ENCODE peak calls at places on chromosomes 3 and 15, in eight cellular contexts. Y, S, C, W, M, X, K and D are unnamed samples.

GRCh38 chr15:64942356-64942755 is 30.7 kb downstream of the ANKDD1A start:
- DNase-seq in X (no peak), Y (no peak), C (no peak), W (no peak), M (no peak), K (no peak), S (no peak), D (no peak)

GRCh38 chr3:48013288-48013980 is 2.8 kb downstream of the MAP4 start:
- DNase-seq in M (no peak), S (no peak), Y (no peak), X (peak; percentile 82), C (peak; percentile 44), K (no peak), W (peak; percentile 38), D (no peak)

GRCh38 chr3:115062412-115062956 is 84.6 kb downstream of the ZBTB20 start:
- DNase-seq in S (no peak), Y (no peak), M (no peak), W (no peak), C (no peak), X (no peak), K (no peak), D (no peak)

GRCh38 chr15:77029166-77030041 is 34.5 kb downstream of the PSTPIP1 start:
- DNase-seq in W (no peak), X (no peak), M (no peak), C (no peak), K (no peak), S (no peak), Y (no peak), D (no peak)

GRCh38 chr3:186097663-186098451 is 11.0 kb downstream of the ETV5 start:
- DNase-seq in C (peak; percentile 44), M (no peak), S (peak; percentile 94), W (peak; percentile 64), K (no peak), Y (peak; percentile 75), X (peak; percentile 99), D (no peak)

GRCh38 chr3:149454746-149455145 is 19.8 kb upstream of the TM4SF4 start:
- DNase-seq in W (no peak), X (no peak), C (no peak), K (no peak), S (no peak), M (no peak), Y (no peak), D (no peak)

GRCh38 chr15:72554471-72555425 is 80.6 kb downstream of the ARIH1 start:
- DNase-seq in M (no peak), W (no peak), S (no peak), X (peak; percentile 4), Y (no peak), C (no peak), K (no peak), D (no peak)

GRCh38 chr15:91694131-91694828 is 159.2 kb upstream of the SLCO3A1 start:
- DNase-seq in K (no peak), X (no peak), W (no peak), M (no peak), Y (no peak), S (peak; percentile 13), C (no peak), D (no peak)

GRCh38 chr3:101635954-101636798 is 40.8 kb downstream of the ZBTB11 start:
- DNase-seq in K (peak; percentile 11), M (peak; percentile 22), X (peak; percentile 44), S (peak; percentile 82), C (peak; percentile 62), W (peak; percentile 27), Y (peak; percentile 50), D (peak; percentile 77)

GRCh38 chr3:141452045-141452444 is 34.8 kb upstream of the RASA2 start:
- DNase-seq in K (peak; percentile 80), M (peak; percentile 47), C (peak; percentile 63), X (peak; percentile 59), Y (peak; percentile 38), S (peak; percentile 69), W (no peak), D (peak; percentile 71)

GRCh38 chr3:16490062-16490641 is 23.3 kb downstream of the RFTN1 start:
- DNase-seq in X (no peak), W (no peak), K (no peak), C (no peak), M (no peak), S (no peak), Y (no peak), D (no peak)

GRCh38 chr3:156617145-156617544 is 57.2 kb upstream of the TIPARP start:
- DNase-seq in X (no peak), W (no peak), Y (no peak), S (no peak), M (no peak), K (no peak), C (no peak), D (no peak)

GRCh38 chr15:33005582-33005981 is 188.9 kb downstream of the FMN1 start:
- DNase-seq in X (no peak), W (no peak), K (no peak), Y (no peak), M (no peak), S (no peak), C (no peak), D (no peak)

GRCh38 chr15:33009026-33009425 is 185.5 kb downstream of the FMN1 start:
- DNase-seq in Y (no peak), X (no peak), K (no peak), S (no peak), C (no peak), W (no peak), M (no peak), D (no peak)

GRCh38 chr15:33007295-33007855 is 187.1 kb downstream of the FMN1 start:
- DNase-seq in S (peak; percentile 68), Y (peak; percentile 31), X (no peak), C (no peak), K (no peak), W (peak; percentile 35), M (no peak), D (peak; percentile 4)

GRCh38 chr15:33009603-33010002 is 184.9 kb downstream of the FMN1 start:
- DNase-seq in W (no peak), S (no peak), C (no peak), M (no peak), X (no peak), K (no peak), Y (no peak), D (no peak)

GRCh38 chr15:33008284-33009011 is 186.1 kb downstream of the FMN1 start:
- DNase-seq in M (no peak), X (no peak), K (no peak), S (no peak), Y (no peak), C (no peak), W (no peak), D (no peak)
- TF ChIP-seq REST in M (no peak), X (no peak), K (no peak), S (no peak), Y (no peak), C (no peak), W (no peak), D (no peak)

DNA sequence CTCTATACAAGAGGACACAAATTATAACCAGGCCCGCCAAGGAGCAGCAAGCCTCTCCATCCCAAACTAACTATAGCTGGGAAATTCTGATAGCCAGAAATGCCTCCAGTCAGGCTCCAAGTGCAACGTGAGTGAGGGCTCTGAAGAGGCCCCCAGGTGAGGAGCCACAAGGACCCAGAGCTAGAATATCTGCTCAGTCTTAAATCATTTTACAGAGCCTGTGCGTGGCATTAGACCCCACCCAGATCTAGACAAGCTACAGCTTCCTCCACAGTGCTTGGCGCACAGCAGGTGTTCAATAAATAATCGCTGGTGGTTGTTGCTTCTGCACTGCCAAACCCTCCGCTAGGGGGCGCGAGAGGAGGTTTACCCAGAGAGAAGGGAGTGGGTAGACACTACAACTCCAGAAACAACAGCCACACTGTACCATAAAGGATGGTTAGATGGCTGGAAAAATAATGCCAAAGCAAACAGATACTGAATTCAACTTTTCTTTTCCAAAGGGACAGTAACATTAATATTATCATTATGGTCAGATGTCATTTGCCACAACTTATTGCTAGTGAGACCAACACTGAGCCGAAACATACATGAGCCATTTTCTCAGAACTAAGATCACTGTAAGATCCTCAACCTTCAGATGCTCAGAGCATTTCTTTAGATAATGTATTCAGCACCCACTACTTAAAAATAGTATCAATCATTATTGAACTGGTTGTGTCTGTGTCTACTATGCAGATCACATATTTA is 44.5 kb downstream of the ZIC4 start:
- DNase-seq in M (peak; percentile 5), S (peak; percentile 92), X (peak; percentile 23), K (no peak), W (peak; percentile 34), C (peak; percentile 58), Y (no peak), D (peak; percentile 21)
- TF ChIP-seq REST in M (no peak), S (no peak), X (no peak), K (no peak), W (no peak), C (no peak), Y (no peak), D (no peak)

DNA sequence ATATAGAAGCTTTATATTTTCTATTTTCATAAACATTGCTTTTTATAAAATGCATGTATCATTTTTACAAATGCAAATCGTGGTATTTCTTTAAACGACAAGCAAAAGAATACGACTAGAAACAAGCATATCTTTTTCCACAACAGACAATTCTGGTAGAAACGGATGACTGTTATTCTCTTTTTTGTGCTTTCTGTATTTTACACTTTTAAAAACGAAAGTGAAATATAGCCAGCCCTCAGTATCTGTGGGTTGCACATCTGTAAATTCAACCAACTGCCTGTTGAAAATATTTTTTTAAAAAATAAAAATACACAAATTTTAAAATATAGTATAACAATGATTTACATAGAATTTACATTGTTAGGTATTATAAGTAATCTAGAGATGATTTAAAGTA is 61.3 kb downstream of the PRTG start:
- DNase-seq in W (no peak), Y (no peak), M (no peak), K (no peak), S (no peak), X (no peak), C (no peak), D (no peak)
- TF ChIP-seq REST in W (no peak), Y (no peak), M (no peak), K (no peak), S (no peak), X (no peak), C (no peak), D (no peak)

DNA sequence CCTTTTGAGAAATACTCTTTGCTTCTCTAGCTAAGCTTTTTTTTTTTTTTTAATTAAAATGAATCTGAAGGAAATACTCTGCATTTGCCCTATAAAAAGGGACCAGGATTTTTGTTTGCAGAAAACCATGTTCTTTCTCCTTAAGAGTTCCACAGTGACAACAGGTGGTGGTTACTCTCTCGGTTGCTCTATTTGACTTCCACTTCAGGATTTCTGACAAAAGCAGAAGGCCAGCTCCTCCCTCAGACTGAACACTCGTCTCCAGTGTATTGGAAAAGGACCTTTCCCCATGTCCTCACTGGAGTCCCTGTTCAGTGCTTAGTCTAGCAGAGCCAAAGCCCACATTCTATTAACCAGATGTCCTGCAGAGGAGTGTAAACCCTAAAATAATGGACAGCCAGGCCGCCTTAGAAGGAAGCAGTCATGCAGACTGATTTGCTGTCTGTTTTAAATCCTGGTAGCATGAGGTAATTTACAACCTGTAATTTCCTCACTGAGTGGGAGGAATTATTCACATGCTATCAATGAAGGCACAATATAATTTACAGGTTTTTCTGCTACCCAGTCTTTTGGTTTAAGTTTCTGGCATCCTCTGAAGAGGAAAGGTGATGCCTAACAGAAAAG is 599.3 kb downstream of the PYDC2 start:
- DNase-seq in C (no peak), Y (no peak), W (no peak), M (no peak), X (no peak), K (no peak), S (no peak), D (no peak)
- TF ChIP-seq REST in C (no peak), Y (no peak), W (no peak), M (no peak), X (no peak), K (no peak), S (no peak), D (no peak)